ENCODE peak calls at places on chromosome 1, in four cellular contexts. One of them, this sample, is unnamed.

GRCh38 chr1:156709743-156710489 is 4.5 kb upstream of the CRABP2 start:
- DNase-seq in endothelial cell of umbilical vein: peak
- DNase-seq in mammary epithelial cell: peak
- DNase-seq in AG04450: no peak
- DNase-seq in this sample: no peak

GRCh38 chr1:203202431-203203245 is 16.1 kb upstream of the CHI3L1 start:
- DNase-seq in endothelial cell of umbilical vein: no peak
- DNase-seq in mammary epithelial cell: peak
- DNase-seq in AG04450: peak
- DNase-seq in this sample: no peak

GRCh38 chr1:33295450-33296081 is 25.3 kb downstream of the A3GALT2 start:
- DNase-seq in endothelial cell of umbilical vein: peak
- DNase-seq in mammary epithelial cell: peak
- DNase-seq in AG04450: peak
- DNase-seq in this sample: peak

GRCh38 chr1:87718241-87718950 is 389.7 kb downstream of the LMO4 start:
- DNase-seq in endothelial cell of umbilical vein: no peak
- DNase-seq in mammary epithelial cell: no peak
- DNase-seq in AG04450: no peak
- DNase-seq in this sample: no peak

GRCh38 chr1:201065686-201066085 is 42.2 kb upstream of the KIF21B start:
- DNase-seq in endothelial cell of umbilical vein: no peak
- DNase-seq in mammary epithelial cell: no peak
- DNase-seq in AG04450: no peak
- DNase-seq in this sample: no peak

GRCh38 chr1:227741166-227741870 is 6.1 kb downstream of the SNAP47 start:
- DNase-seq in endothelial cell of umbilical vein: no peak
- DNase-seq in mammary epithelial cell: no peak
- DNase-seq in AG04450: no peak
- DNase-seq in this sample: no peak

GRCh38 chr1:209831615-209832014 is 3.8 kb downstream of the UTP25 start:
- DNase-seq in endothelial cell of umbilical vein: no peak
- DNase-seq in mammary epithelial cell: peak
- DNase-seq in AG04450: no peak
- DNase-seq in this sample: no peak

GRCh38 chr1:50521703-50522102 is 98.5 kb upstream of the DMRTA2 start:
- DNase-seq in endothelial cell of umbilical vein: no peak
- DNase-seq in mammary epithelial cell: peak
- DNase-seq in AG04450: no peak
- DNase-seq in this sample: no peak

DNA sequence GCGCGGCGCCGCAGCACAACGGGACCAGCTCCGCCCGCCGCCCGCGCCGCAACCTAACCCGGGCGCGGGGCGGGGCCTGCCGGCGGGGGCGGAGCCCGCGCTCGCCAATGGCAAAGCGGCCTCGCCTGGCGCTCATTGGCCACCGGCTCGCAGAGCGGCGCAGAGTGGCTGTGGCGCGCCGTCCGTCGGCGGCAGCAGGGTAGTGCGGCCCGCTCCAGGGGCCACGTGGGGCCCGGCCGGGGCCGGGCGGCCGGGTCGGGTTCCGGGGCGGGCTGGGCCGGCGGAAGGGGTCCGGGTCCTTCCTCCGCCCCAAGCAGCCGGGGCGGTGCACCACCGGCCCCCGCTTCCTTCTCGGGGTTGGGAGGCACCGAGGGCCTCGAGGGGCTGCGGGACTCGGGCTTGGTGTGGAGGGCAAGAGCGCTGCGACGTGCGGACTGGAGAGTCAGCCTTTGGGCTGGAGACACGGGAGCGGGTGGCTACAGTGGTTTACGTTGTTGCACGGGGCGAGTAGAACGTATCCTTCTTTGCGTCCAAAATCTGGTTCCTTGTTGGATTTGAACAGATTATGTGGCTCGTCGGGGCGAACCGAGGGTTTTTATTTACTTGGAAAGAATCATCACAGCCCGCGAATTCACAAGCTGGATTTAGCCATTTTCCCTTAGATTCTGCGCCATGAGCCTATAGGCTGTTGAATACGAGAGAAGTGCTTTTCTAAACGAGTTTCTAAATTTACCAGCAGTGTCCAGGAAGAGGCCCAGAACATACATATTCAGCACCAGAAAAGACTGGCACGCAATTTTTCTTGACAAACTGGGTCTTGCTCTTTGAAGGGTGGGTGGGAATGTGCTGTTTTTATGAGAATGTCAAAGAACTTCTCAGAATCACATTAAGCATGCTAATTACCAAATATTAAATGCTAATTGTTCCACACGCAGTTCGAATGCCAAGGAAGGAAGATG is at the start of gene SRM:
- DNase-seq in endothelial cell of umbilical vein: peak
- DNase-seq in mammary epithelial cell: peak
- DNase-seq in AG04450: peak
- DNase-seq in this sample: peak
- H3K27ac ChIP-seq in endothelial cell of umbilical vein: peak
- H3K27ac ChIP-seq in mammary epithelial cell: peak
- H3K27ac ChIP-seq in AG04450: peak
- H3K27ac ChIP-seq in this sample: peak

GRCh38 chr1:54296666-54297065 is 96.7 kb downstream of the MRPL37 start:
- DNase-seq in endothelial cell of umbilical vein: no peak
- DNase-seq in mammary epithelial cell: no peak
- DNase-seq in AG04450: no peak
- DNase-seq in this sample: no peak

GRCh38 chr1:54300395-54300794 is 100.4 kb downstream of the MRPL37 start:
- DNase-seq in endothelial cell of umbilical vein: no peak
- DNase-seq in mammary epithelial cell: no peak
- DNase-seq in AG04450: no peak
- DNase-seq in this sample: peak

GRCh38 chr1:54298284-54299033 is 98.5 kb downstream of the MRPL37 start:
- DNase-seq in endothelial cell of umbilical vein: peak
- DNase-seq in mammary epithelial cell: no peak
- DNase-seq in AG04450: no peak
- DNase-seq in this sample: no peak

GRCh38 chr1:54299037-54299436 is 99.1 kb downstream of the MRPL37 start:
- DNase-seq in endothelial cell of umbilical vein: no peak
- DNase-seq in mammary epithelial cell: no peak
- DNase-seq in AG04450: no peak
- DNase-seq in this sample: peak

GRCh38 chr1:54297596-54298283 is 97.8 kb downstream of the MRPL37 start:
- DNase-seq in endothelial cell of umbilical vein: peak
- DNase-seq in mammary epithelial cell: no peak
- DNase-seq in AG04450: no peak
- DNase-seq in this sample: peak
- H3K27ac ChIP-seq in endothelial cell of umbilical vein: no peak
- H3K27ac ChIP-seq in mammary epithelial cell: no peak
- H3K27ac ChIP-seq in AG04450: no peak
- H3K27ac ChIP-seq in this sample: peak

GRCh38 chr1:40081874-40082273 is 15.2 kb downstream of the PPT1 start:
- DNase-seq in endothelial cell of umbilical vein: no peak
- DNase-seq in mammary epithelial cell: no peak
- DNase-seq in AG04450: no peak
- DNase-seq in this sample: no peak

GRCh38 chr1:40076895-40077312 is 20.1 kb downstream of the PPT1 start:
- DNase-seq in endothelial cell of umbilical vein: no peak
- DNase-seq in mammary epithelial cell: peak
- DNase-seq in AG04450: peak
- DNase-seq in this sample: no peak

GRCh38 chr1:40075251-40075650 is 21.8 kb downstream of the PPT1 start:
- DNase-seq in endothelial cell of umbilical vein: no peak
- DNase-seq in mammary epithelial cell: no peak
- DNase-seq in AG04450: no peak
- DNase-seq in this sample: no peak

GRCh38 chr1:40079774-40080390 is 17.2 kb downstream of the PPT1 start:
- DNase-seq in endothelial cell of umbilical vein: no peak
- DNase-seq in mammary epithelial cell: no peak
- DNase-seq in AG04450: no peak
- DNase-seq in this sample: no peak

GRCh38 chr1:40078512-40079333 is 18.3 kb downstream of the PPT1 start:
- DNase-seq in endothelial cell of umbilical vein: peak
- DNase-seq in mammary epithelial cell: peak
- DNase-seq in AG04450: peak
- DNase-seq in this sample: no peak
- H3K27ac ChIP-seq in endothelial cell of umbilical vein: no peak
- H3K27ac ChIP-seq in mammary epithelial cell: no peak
- H3K27ac ChIP-seq in AG04450: no peak
- H3K27ac ChIP-seq in this sample: no peak

GRCh38 chr1:46810596-46810995 is 11.8 kb downstream of the CYP4B1 start:
- DNase-seq in endothelial cell of umbilical vein: no peak
- DNase-seq in mammary epithelial cell: no peak
- DNase-seq in AG04450: no peak
- DNase-seq in this sample: no peak
- H3K27ac ChIP-seq in endothelial cell of umbilical vein: no peak
- H3K27ac ChIP-seq in mammary epithelial cell: no peak
- H3K27ac ChIP-seq in AG04450: no peak
- H3K27ac ChIP-seq in this sample: no peak

DNA sequence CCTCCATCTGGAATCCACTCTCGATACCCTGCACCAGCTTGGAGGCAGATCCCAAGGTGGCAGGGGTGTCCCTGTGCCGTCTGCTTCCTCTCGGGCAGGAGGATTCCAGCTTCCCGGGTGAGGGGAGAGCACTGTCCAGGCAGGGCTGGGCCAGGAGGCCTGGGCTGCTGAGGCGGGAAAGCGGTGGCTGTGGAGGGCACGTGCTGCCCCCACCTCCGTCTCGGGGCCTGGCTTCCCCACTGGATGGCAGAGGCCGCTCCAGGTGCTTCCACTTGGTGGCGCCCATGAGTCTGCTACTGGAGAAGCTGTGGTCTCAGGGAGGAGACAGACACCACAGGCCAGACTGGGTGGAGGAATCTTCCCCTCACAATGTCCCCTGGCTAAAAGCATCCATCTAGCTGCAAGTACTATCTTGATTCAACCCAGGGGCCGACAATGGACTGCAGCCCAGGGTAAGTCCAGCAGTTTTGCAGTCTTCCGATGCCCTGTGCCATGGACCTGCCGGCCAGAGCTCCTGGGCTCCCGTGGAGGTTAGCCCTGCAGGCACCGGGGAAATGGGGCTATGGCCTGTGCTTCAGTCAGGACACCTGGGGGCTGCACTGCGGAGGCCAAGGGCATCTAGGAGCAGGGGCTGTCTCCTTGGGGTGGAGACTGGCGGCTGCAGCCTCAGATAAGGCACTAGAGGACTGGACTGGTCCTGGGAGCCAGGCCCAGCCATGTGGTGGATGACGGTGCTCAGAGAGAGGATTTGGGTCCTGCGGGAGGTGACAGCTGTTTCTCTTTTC is 41.3 kb upstream of the EIF4G3 start:
- DNase-seq in endothelial cell of umbilical vein: peak
- DNase-seq in mammary epithelial cell: no peak
- DNase-seq in AG04450: no peak
- DNase-seq in this sample: no peak
- H3K27ac ChIP-seq in endothelial cell of umbilical vein: no peak
- H3K27ac ChIP-seq in mammary epithelial cell: no peak
- H3K27ac ChIP-seq in AG04450: no peak
- H3K27ac ChIP-seq in this sample: no peak

GRCh38 chr1:170929412-170929834 is 5.9 kb upstream of the MROH9 start:
- DNase-seq in endothelial cell of umbilical vein: no peak
- DNase-seq in mammary epithelial cell: no peak
- DNase-seq in AG04450: no peak
- DNase-seq in this sample: no peak
- H3K27ac ChIP-seq in endothelial cell of umbilical vein: no peak
- H3K27ac ChIP-seq in mammary epithelial cell: no peak
- H3K27ac ChIP-seq in AG04450: no peak
- H3K27ac ChIP-seq in this sample: no peak